ENCODE peak calls at places on chromosomes 16 and 17, in four cellular contexts. O is left ventricle myocardium inferior, I is tibial artery, B is psoas muscle. K is an unnamed sample.
A peak's percentile ranks its signal among the peaks of the same experiment; 100 is the strongest.

GRCh38 chr17:75130632-75131277 is 787 bp downstream of the NT5C start:
- DNase-seq in I (no peak), O (peak; percentile 45), B (no peak), K (peak; percentile 83)

GRCh38 chr17:77391668-77392375 is 251.1 kb downstream of the SEC14L1 start:
- DNase-seq in O (peak; percentile 57), I (peak; percentile 92), B (peak; percentile 76), K (peak; percentile 90)

GRCh38 chr17:1769826-1770477 is 8.1 kb downstream of the SERPINF1 start:
- DNase-seq in I (no peak), B (no peak), O (no peak), K (no peak)

GRCh38 chr16:9258423-9259051 is 167.1 kb downstream of the HAPSTR1 start:
- DNase-seq in I (no peak), O (no peak), B (peak; percentile 16), K (no peak)

GRCh38 chr16:14374451-14375131 is 255.5 kb downstream of the PARN start:
- DNase-seq in B (no peak), I (no peak), O (no peak), K (no peak)

GRCh38 chr17:4229627-4230026 is 34.2 kb downstream of the ANKFY1 start:
- DNase-seq in I (peak; percentile 78), O (peak; percentile 51), B (peak; percentile 74), K (peak; percentile 65)

GRCh38 chr17:11122908-11123307 is 118.1 kb upstream of the SHISA6 start:
- DNase-seq in B (peak; percentile 20), I (no peak), O (peak; percentile 18), K (no peak)

GRCh38 chr16:22181843-22182242 is 19.5 kb downstream of the SDR42E2 start:
- DNase-seq in B (no peak), O (no peak), I (no peak), K (no peak)

GRCh38 chr17:28057731-28058246 is 15.3 kb downstream of the NLK start:
- DNase-seq in B (no peak), I (no peak), O (no peak), K (no peak)

GRCh38 chr16:15509593-15510520 is 75.5 kb downstream of the BMERB1 start:
- DNase-seq in I (no peak), O (no peak), B (no peak), K (no peak)

GRCh38 chr16:55257971-55258613 is 65.9 kb upstream of the IRX6 start:
- DNase-seq in B (peak; percentile 52), O (peak; percentile 29), I (peak; percentile 69), K (peak; percentile 85)

GRCh38 chr17:64357191-64357981 is 33.3 kb downstream of the PECAM1 start:
- DNase-seq in B (peak; percentile 69), O (peak; percentile 71), I (peak; percentile 65), K (peak; percentile 76)

GRCh38 chr17:33086878-33087277 is 95.2 kb downstream of the SPACA3 start:
- DNase-seq in O (no peak), B (no peak), I (no peak), K (no peak)

GRCh38 chr17:61402978-61403845 is 3.6 kb downstream of the TBX2 start:
- DNase-seq in B (no peak), O (no peak), I (peak; percentile 79), K (peak; percentile 59)

GRCh38 chr16:11131706-11132105 is 124.3 kb downstream of the SOCS1 start:
- DNase-seq in O (peak; percentile 56), I (peak; percentile 72), B (no peak), K (no peak)

GRCh38 chr16:64858076-64858475 is 263.8 kb downstream of the CDH11 start:
- DNase-seq in B (no peak), I (no peak), O (no peak), K (no peak)

GRCh38 chr16:69883744-69884143 is 67.4 kb upstream of the CLEC18A start:
- DNase-seq in O (no peak), B (no peak), I (no peak), K (no peak)

GRCh38 chr16:3514621-3515020 is 13.8 kb downstream of the CLUAP1 start:
- DNase-seq in O (no peak), B (no peak), I (no peak), K (no peak)

GRCh38 chr17:63821809-63822208 is 5.4 kb upstream of the PSMC5 start:
- DNase-seq in O (no peak), B (no peak), I (no peak), K (peak; percentile 44)

GRCh38 chr16:68736561-68736960 is 531 bp upstream of the CDH1 start:
- DNase-seq in B (no peak), I (no peak), O (no peak), K (no peak)
- H3K4me1 ChIP-seq in B (no peaks in the 10 kb centered on the region), I (peaks cover 11% of the 10 kb centered on the region), O (peaks cover 13% of the 10 kb centered on the region), K (no peaks in the 10 kb centered on the region)

DNA sequence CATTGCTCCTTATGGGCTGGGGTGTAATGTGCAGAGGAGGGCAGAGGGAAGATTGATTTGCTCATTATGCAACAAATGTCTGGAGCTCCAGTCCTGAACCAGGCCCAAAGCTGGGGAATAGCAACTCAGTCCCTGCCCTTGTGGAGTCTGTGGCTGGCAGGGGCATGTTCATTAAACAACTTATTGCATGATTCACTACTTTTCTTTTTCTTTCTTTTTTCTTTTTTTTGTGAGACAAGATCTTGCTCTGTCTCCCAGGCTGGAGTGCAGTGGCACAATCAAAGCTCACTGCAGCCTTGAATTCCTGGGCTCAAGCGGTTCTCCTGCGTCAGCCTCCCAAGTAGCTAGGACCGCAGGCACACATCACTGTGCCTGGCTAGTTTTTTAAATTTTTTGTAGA is 23.1 kb downstream of the MSI2 start:
- DNase-seq in I (no peak), B (no peak), O (no peak), K (no peak)
- H3K27ac ChIP-seq in I (no peak overlapping the region), B (no peak overlapping the region), O (no peak overlapping the region), K (no peak overlapping the region)

GRCh38 chr16:4788489-4788889 is 344 bp upstream of the SEPTIN12 start:
- DNase-seq in B (no peak), I (no peak), O (no peak), K (no peak)
- H3K4me3 ChIP-seq in B (no peak overlapping the region), I (no peak overlapping the region), O (no peak overlapping the region), K (no peak overlapping the region)

GRCh38 chr16:67462279-67462655 is 18.7 kb downstream of the ATP6V0D1 start:
- DNase-seq in O (no peak), B (no peak), I (no peak), K (no peak)

GRCh38 chr16:67461600-67462278 is 19.2 kb downstream of the ATP6V0D1 start:
- DNase-seq in I (no peak), B (no peak), O (no peak), K (no peak)

GRCh38 chr16:67463059-67463458 is 17.9 kb downstream of the ATP6V0D1 start:
- DNase-seq in B (no peak), O (no peak), I (no peak), K (no peak)

GRCh38 chr16:67464565-67464964 is 16.4 kb downstream of the ATP6V0D1 start:
- DNase-seq in I (no peak), B (peak; percentile 41), O (no peak), K (no peak)

GRCh38 chr16:67463691-67464090 is 17.3 kb downstream of the ATP6V0D1 start:
- DNase-seq in I (no peak), B (no peak), O (no peak), K (no peak)
- H3K4me1 ChIP-seq in I (peaks cover 33% of the 10 kb centered on the region), B (peaks cover 84% of the 10 kb centered on the region), O (peaks cover 87% of the 10 kb centered on the region), K (no peaks in the 10 kb centered on the region)

GRCh38 chr17:81578561-81579225 is 26.5 kb upstream of the FAAP100 start:
- DNase-seq in I (no peak), B (no peak), O (no peak), K (no peak)

GRCh38 chr17:81576621-81577277 is 24.6 kb upstream of the FAAP100 start:
- DNase-seq in I (no peak), O (no peak), B (no peak), K (no peak)

GRCh38 chr17:81579298-81579697 is 27.1 kb upstream of the FAAP100 start:
- DNase-seq in I (no peak), O (no peak), B (no peak), K (no peak)

GRCh38 chr17:81577278-81578000 is 25.3 kb upstream of the FAAP100 start:
- DNase-seq in I (no peak), B (no peak), O (no peak), K (no peak)

GRCh38 chr17:81578038-81578441 is 25.9 kb upstream of the FAAP100 start:
- DNase-seq in O (no peak), I (no peak), B (no peak), K (no peak)
- H3K27ac ChIP-seq in O (no peak overlapping the region), I (peak overlapping the region; percentile 81), B (no peak overlapping the region), K (no peak overlapping the region)

K was measured in aorta.